ENCODE peak calls at places on chromosomes 1 and 21, in four cellular contexts. R is suprapubic skin, V is AG10803, Z is dorsolateral prefrontal cortex. H is an unnamed sample.

GRCh38 chr1:39490596-39491145 is 765 bp upstream of the BMP8A start:
- DNase-seq in Z (no peak), V (no peak), R (no peak), H (no peak)

GRCh38 chr1:151542710-151543129 is 2.6 kb downstream of the TUFT1 start:
- DNase-seq in V (peak), Z (no peak), R (peak), H (no peak)

GRCh38 chr1:42966688-42967609 is 8.3 kb upstream of the SLC2A1 start:
- DNase-seq in V (peak), Z (no peak), R (no peak), H (no peak)

GRCh38 chr1:161307892-161308638 is 1.7 kb downstream of the MPZ start:
- DNase-seq in R (no peak), Z (no peak), V (no peak), H (no peak)

GRCh38 chr21:44293551-44294231 is 6.2 kb upstream of the PFKL start:
- DNase-seq in Z (no peak), V (no peak), R (no peak), H (no peak)

GRCh38 chr1:155976913-155977606 is 1.3 kb downstream of the ARHGEF2 start:
- DNase-seq in Z (no peak), R (no peak), V (no peak), H (no peak)

GRCh38 chr1:212518188-212518951 is 85.7 kb downstream of the NENF start:
- DNase-seq in R (peak), V (peak), Z (no peak), H (no peak)

GRCh38 chr1:230977781-230978490 is 725 bp downstream of the TTC13 start:
- DNase-seq in V (no peak), R (peak), Z (peak), H (peak)

GRCh38 chr1:27144920-27145661 is 9.8 kb downstream of the SLC9A1 start:
- DNase-seq in V (peak), Z (no peak), R (no peak), H (no peak)

GRCh38 chr1:223212441-223212840 is 69.4 kb upstream of the TLR5 start:
- DNase-seq in V (no peak), Z (no peak), R (no peak), H (no peak)

GRCh38 chr1:29653886-29654450 is 417.6 kb downstream of the PTPRU start:
- DNase-seq in R (no peak), V (no peak), Z (no peak), H (no peak)

GRCh38 chr1:44276901-44277300 is 63.6 kb downstream of the DMAP1 start:
- DNase-seq in R (no peak), Z (no peak), V (no peak), H (no peak)

GRCh38 chr1:203440780-203441179 is 34.8 kb upstream of the PRELP start:
- DNase-seq in R (peak), Z (peak), V (peak), H (no peak)

GRCh38 chr1:25201006-25201405 is 31.3 kb downstream of the SYF2 start:
- DNase-seq in V (no peak), Z (no peak), R (no peak), H (no peak)

GRCh38 chr1:248277876-248278275 is at the start of gene OR2T33:
- DNase-seq in V (no peak), R (no peak), Z (no peak), H (no peak)

GRCh38 chr21:46325073-46325912 is 1.3 kb downstream of the PCNT start:
- DNase-seq in Z (no peak), V (peak), R (no peak), H (peak)

GRCh38 chr1:74629283-74629682 is 44.3 kb downstream of the ERICH3 start:
- DNase-seq in V (no peak), Z (no peak), R (no peak), H (no peak)

GRCh38 chr1:200415693-200416593 is 6.1 kb upstream of the ZNF281 start:
- DNase-seq in Z (no peak), R (peak), V (peak), H (no peak)

GRCh38 chr1:45038240-45038639 is 26.2 kb downstream of the UROD start:
- DNase-seq in R (no peak), V (no peak), Z (no peak), H (no peak)

GRCh38 chr1:111202707-111203623 is 2.5 kb upstream of the DENND2D start:
- DNase-seq in Z (no peak), V (no peak), R (no peak), H (no peak)

GRCh38 chr1:202888204-202888506 is 794 bp downstream of the RABIF start:
- DNase-seq in R (no peak), V (peak), Z (no peak), H (no peak)

GRCh38 chr1:208475951-208476824 is 232.0 kb upstream of the PLXNA2 start:
- DNase-seq in V (peak), R (no peak), Z (no peak), H (no peak)
- TF ChIP-seq CTCF in V (peak), R (no peak), Z (no peak), H (peak)

GRCh38 chr1:36306902-36307456 is 811 bp downstream of the SH3D21 start:
- DNase-seq in V (peak), Z (peak), R (peak), H (peak)
- TF ChIP-seq CTCF in V (no peak), Z (no peak), R (no peak), H (no peak)

GRCh38 chr1:115461526-115461925 is 123.5 kb upstream of the NGF start:
- DNase-seq in R (no peak), Z (no peak), V (no peak), H (no peak)

GRCh38 chr1:115466433-115466832 is 128.4 kb upstream of the NGF start:
- DNase-seq in R (no peak), Z (no peak), V (no peak), H (no peak)

GRCh38 chr1:115465802-115466363 is 127.8 kb upstream of the NGF start:
- DNase-seq in V (no peak), R (no peak), Z (no peak), H (no peak)

GRCh38 chr1:115462677-115463076 is 124.6 kb upstream of the NGF start:
- DNase-seq in R (no peak), Z (no peak), V (no peak), H (no peak)

DNA sequence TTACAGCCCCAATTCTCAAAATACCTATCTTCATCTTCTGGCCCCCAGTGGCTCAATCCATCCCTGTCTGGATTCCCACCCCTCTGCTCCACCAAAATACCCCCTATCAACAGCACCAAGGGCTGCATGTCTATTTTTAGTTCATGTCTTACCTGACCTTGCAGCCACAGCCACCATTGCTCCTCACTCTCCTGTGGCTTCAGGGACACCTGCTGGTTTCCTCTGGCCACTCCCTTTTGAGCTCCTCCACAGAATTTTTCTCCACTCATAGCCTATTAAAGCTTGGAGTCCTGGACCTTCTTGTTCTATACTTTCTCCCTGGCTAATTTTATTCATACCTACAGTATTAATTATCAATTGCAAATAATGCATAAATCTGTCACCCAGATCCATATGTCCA is 125.3 kb upstream of the NGF start:
- DNase-seq in V (no peak), R (no peak), Z (no peak), H (no peak)
- TF ChIP-seq CTCF in V (no peak), R (no peak), Z (no peak), H (peak)

GRCh38 chr1:20212099-20212684 is 25.9 kb upstream of the PLA2G2C start:
- DNase-seq in R (no peak), Z (no peak), V (no peak), H (no peak)
- TF ChIP-seq CTCF in R (no peak), Z (no peak), V (no peak), H (no peak)

DNA sequence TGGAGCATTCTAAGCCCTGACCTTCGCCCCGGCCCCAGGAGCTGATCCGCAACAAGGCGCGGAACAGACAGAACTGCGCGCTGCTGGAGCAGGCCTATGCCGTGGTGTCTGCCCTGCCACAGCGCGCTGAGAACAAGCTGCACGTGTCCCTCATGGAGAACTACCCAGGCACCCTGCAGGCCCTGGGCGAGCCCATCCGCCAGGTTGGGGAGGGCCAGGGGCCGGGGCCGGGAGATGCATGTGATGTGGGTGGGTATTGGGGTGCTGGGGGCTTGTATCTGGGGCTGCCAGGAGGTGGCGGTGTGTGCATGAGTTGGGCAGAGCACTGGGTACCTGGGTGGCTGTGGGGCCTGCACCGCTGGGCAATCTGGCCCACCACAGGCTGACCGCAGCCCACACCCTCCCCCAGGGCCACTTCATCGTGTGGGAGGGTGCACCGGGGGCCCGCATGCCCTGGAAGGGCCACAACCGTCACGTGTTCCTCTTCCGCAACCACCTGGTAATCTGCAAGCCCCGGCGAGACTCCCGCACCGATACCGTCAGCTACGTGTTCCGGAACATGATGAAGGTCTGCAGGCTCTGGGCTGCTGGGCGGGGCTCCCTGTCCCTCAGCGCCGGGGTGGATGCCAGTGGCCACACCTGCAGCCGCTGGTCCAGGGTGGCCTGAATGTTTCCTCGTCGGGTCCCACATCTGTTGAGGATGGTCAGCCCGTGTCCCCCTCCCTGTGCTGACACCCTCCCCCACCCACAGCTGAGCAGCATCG is 65.8 kb downstream of the TRIM11 start:
- DNase-seq in Z (peak), R (peak), V (no peak), H (no peak)
- TF ChIP-seq CTCF in Z (no peak), R (no peak), V (peak), H (peak)

GRCh38 chr1:57252597-57253306 is 171.1 kb downstream of the DAB1 start:
- DNase-seq in V (peak), R (no peak), Z (no peak), H (no peak)
- TF ChIP-seq CTCF in V (no peak), R (no peak), Z (no peak), H (no peak)